ENCODE peak calls at places on chromosomes 6 and 20, in nine cellular contexts. B, W, H, S, P, I, A, O and V are unnamed samples.

GRCh38 chr6:108295676-108296075 is 822 bp downstream of the AFG1L start:
- DNase-seq in B (no peak), W (no peak), H (no peak), S (no peak), P (no peak), I (no peak), A (no peak), O (no peak), V (no peak)

GRCh38 chr6:166365221-166365620 is 17.5 kb downstream of the MPC1 start:
- DNase-seq in B (no peak), W (no peak), H (peak; percentile 39), S (peak; percentile 31), P (no peak), I (peak; percentile 39), A (no peak), O (no peak), V (no peak)

GRCh38 chr6:79005024-79005423 is 73.0 kb downstream of the PHIP start:
- DNase-seq in B (no peak), W (no peak), H (no peak), S (no peak), P (no peak), I (no peak), A (no peak), O (no peak), V (no peak)

GRCh38 chr6:104118274-104118673 is 741.4 kb downstream of the HACE1 start:
- DNase-seq in B (no peak), W (no peak), H (no peak), S (peak; percentile 4), P (peak; percentile 26), I (peak; percentile 66), A (no peak), O (peak; percentile 1), V (no peak)

GRCh38 chr6:144797881-144798589 is 512.9 kb downstream of the UTRN start:
- DNase-seq in B (no peak), W (no peak), H (no peak), S (peak; percentile 70), P (peak; percentile 86), I (no peak), A (no peak), O (peak; percentile 26), V (no peak)

GRCh38 chr20:17227199-17227535 is 327 bp downstream of the PCSK2 start:
- DNase-seq in B (no peak), W (no peak), H (no peak), S (no peak), P (no peak), I (no peak), A (no peak), O (no peak), V (no peak)

GRCh38 chr6:139990287-139990686 is 615.8 kb upstream of the CITED2 start:
- DNase-seq in B (no peak), W (no peak), H (no peak), S (no peak), P (no peak), I (no peak), A (no peak), O (no peak), V (no peak)

GRCh38 chr6:111721677-111722219 is 116.1 kb upstream of the TRAF3IP2 start:
- DNase-seq in B (peak; percentile 55), W (no peak), H (no peak), S (peak; percentile 73), P (no peak), I (peak; percentile 67), A (peak; percentile 47), O (no peak), V (no peak)

GRCh38 chr6:22906091-22906549 is 336.8 kb downstream of the HDGFL1 start:
- DNase-seq in B (no peak), W (no peak), H (no peak), S (peak; percentile 43), P (no peak), I (no peak), A (no peak), O (no peak), V (no peak)

GRCh38 chr6:71967436-71967835 is 81.1 kb downstream of the RIMS1 start:
- DNase-seq in B (no peak), W (no peak), H (no peak), S (no peak), P (peak; percentile 3), I (peak; percentile 0), A (no peak), O (no peak), V (no peak)

GRCh38 chr6:39440039-39440426 is 117.5 kb upstream of the KCNK16 start:
- DNase-seq in B (no peak), W (no peak), H (no peak), S (no peak), P (no peak), I (no peak), A (no peak), O (no peak), V (no peak)

GRCh38 chr6:88586371-88587157 is 376.9 kb downstream of the RNGTT start:
- DNase-seq in B (no peak), W (no peak), H (no peak), S (no peak), P (no peak), I (no peak), A (no peak), O (no peak), V (no peak)

GRCh38 chr6:12200025-12200424 is 90.1 kb upstream of the EDN1 start:
- DNase-seq in B (no peak), W (no peak), H (no peak), S (no peak), P (no peak), I (no peak), A (no peak), O (no peak), V (no peak)

DNA sequence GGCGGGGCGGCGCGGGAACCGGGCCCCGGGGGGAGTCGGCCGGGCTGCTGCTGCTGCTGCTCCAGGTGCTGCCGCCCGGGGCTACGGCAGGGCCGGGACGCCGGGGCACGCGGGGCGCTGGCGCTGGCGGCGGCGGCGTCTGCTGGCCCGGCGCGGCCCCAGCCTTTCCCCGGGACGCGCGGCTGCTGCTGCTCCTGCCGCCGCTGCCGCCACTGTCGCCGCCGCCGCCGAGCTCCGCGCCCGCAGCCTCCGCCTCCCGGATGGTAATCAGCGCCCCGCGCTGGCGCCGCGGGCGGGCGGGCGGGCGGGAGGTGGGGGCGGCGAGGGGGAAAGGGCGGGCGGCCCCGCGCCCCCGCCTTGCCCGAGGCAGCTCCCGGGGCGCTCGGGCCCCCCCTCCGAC is 306 bp downstream of the EBF4 start:
- DNase-seq in B (no peak), W (peak; percentile 25), H (no peak), S (no peak), P (no peak), I (no peak), A (no peak), O (no peak), V (no peak)
- H3K4me3 ChIP-seq in B (peak overlapping the region; percentile 65), W (peak overlapping the region; percentile 63), H (no peak overlapping the region), S (no peak overlapping the region), P (peak overlapping the region; percentile 39), I (no peak overlapping the region), A (no peak overlapping the region), O (no peak overlapping the region), V (no peak overlapping the region)

DNA sequence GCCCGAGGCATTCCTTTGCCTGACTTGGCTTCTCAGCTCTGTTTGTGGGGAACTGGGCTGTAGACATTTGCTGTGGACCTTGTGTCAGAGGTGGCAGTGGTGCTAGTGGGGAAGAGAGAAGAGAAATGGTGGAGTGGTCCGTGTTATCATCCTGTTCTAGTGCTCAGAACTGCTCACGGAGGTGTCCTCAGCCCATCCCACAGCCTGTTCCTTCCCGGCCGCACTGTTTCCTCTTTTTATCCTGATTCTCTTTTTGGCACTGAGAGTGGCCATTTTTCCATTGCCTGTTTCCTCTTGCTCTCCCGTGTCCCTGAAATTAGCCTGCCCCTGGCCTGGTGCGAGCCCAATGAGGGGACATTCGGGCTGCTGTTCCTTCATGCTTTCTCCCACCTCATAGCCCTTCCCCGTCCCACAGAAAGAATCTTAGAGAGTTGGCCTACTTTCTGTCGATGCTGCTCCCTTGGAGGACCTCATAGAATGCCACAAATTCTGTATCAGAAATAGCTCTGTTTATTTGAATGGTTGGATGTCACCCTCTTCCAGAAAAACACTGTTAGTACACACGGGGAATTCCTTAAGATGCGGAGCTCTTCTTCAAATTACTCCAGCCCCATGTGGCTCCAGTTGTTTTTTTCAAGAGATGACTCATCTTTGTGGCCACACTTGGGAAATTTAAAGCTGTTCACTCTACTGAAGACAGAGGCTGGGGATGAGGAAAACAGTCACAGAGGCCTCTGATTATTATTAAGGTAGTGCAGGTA is 26.1 kb downstream of the FARS2 start:
- DNase-seq in B (no peak), W (no peak), H (no peak), S (peak; percentile 69), P (peak; percentile 51), I (peak; percentile 46), A (no peak), O (peak; percentile 65), V (no peak)
- H3K4me3 ChIP-seq in B (no peak overlapping the region), W (no peak overlapping the region), H (no peak overlapping the region), S (no peak overlapping the region), P (no peak overlapping the region), I (no peak overlapping the region), A (no peak overlapping the region), O (no peak overlapping the region), V (no peak overlapping the region)

GRCh38 chr6:110139052-110139451 is 40.4 kb downstream of the WASF1 start:
- DNase-seq in B (no peak), W (no peak), H (no peak), S (no peak), P (no peak), I (no peak), A (no peak), O (no peak), V (no peak)
- H3K4me3 ChIP-seq in B (no peak overlapping the region), W (no peak overlapping the region), H (no peak overlapping the region), S (no peak overlapping the region), P (no peak overlapping the region), I (no peak overlapping the region), A (no peak overlapping the region), O (no peak overlapping the region), V (no peak overlapping the region)

GRCh38 chr6:81623106-81623834 is 129.2 kb downstream of the TENT5A start:
- DNase-seq in B (no peak), W (no peak), H (no peak), S (no peak), P (no peak), I (no peak), A (no peak), O (no peak), V (no peak)

GRCh38 chr6:81625216-81625615 is 127.3 kb downstream of the TENT5A start:
- DNase-seq in B (no peak), W (no peak), H (no peak), S (peak; percentile 4), P (no peak), I (no peak), A (no peak), O (no peak), V (no peak)

GRCh38 chr6:81624443-81624842 is 128.0 kb downstream of the TENT5A start:
- DNase-seq in B (no peak), W (no peak), H (no peak), S (no peak), P (no peak), I (no peak), A (no peak), O (no peak), V (no peak)

DNA sequence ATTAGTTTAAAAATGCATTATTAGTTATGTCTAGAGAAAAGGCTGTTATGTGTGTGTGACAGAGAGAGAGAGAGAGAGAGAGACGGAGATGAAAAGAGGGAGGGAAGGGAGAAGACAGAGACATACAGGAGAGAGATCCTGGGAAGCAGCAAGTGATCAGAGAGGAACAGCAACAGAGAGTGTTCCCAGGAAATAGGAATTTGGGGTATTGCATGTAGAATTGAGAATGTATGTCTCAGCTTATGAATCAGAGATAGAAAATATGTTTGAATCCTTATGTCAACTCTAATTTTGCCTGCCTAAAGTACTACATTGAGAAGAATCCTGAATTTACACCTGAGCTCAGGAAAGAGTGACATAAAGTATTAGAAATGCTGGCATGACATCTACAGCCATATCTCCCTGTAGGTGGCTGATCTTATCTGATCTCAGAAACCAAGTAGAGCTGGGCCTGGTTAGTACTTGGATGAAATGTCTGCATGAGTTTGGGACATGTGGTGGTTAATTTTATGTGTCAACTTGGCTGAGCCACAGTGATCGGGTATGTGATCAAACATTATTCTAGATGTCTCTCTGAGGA is 130.6 kb downstream of the TENT5A start:
- DNase-seq in B (no peak), W (no peak), H (no peak), S (no peak), P (no peak), I (no peak), A (no peak), O (no peak), V (no peak)
- H3K4me3 ChIP-seq in B (no peak overlapping the region), W (no peak overlapping the region), H (no peak overlapping the region), S (no peak overlapping the region), P (no peak overlapping the region), I (no peak overlapping the region), A (no peak overlapping the region), O (no peak overlapping the region), V (no peak overlapping the region)